ENCODE peak calls at places on chromosomes 13 and 19, in five cellular contexts. O, Y, P, B and H are unnamed samples.

GRCh38 chr13:59651479-59651878 is 512.2 kb downstream of the DIAPH3 start:
- DNase-seq in P (no peak), O (no peak), Y (peak), B (no peak), H (no peak)

GRCh38 chr13:39897636-39898035 is 242.2 kb downstream of the COG6 start:
- DNase-seq in P (no peak), Y (no peak), O (peak), B (no peak), H (no peak)

GRCh38 chr13:109840201-109840892 is 54.0 kb upstream of the IRS2 start:
- DNase-seq in O (peak), P (no peak), Y (peak), B (no peak), H (no peak)

GRCh38 chr13:90447735-90448103 is 899.8 kb upstream of the MIR17HG start:
- DNase-seq in P (no peak), B (no peak), Y (peak), O (peak), H (no peak)

GRCh38 chr13:83450586-83450985 is 431.7 kb downstream of the SLITRK1 start:
- DNase-seq in Y (peak), P (no peak), O (no peak), B (no peak), H (no peak)

GRCh38 chr13:35699181-35699580 is 222.7 kb upstream of the MAB21L1 start:
- DNase-seq in O (peak), P (no peak), B (no peak), Y (no peak), H (no peak)

GRCh38 chr13:66853559-66853958 is 376.6 kb downstream of the PCDH9 start:
- DNase-seq in B (no peak), Y (no peak), P (no peak), O (no peak), H (no peak)

GRCh38 chr19:43594710-43595604 is 977 bp downstream of the IRGQ start:
- DNase-seq in P (peak), B (no peak), O (peak), Y (peak), H (no peak)

GRCh38 chr19:46068345-46069258 is 27.8 kb upstream of the IGFL4 start:
- DNase-seq in Y (no peak), P (peak), O (peak), B (no peak), H (no peak)

GRCh38 chr19:3163230-3163886 is 15.2 kb upstream of the S1PR4 start:
- DNase-seq in P (no peak), O (peak), B (peak), Y (peak), H (no peak)

GRCh38 chr13:104181526-104182231 is 1115.5 kb upstream of the SLC10A2 start:
- DNase-seq in P (no peak), O (no peak), Y (peak), B (no peak), H (no peak)

GRCh38 chr19:756821-757688 is 6.1 kb downstream of the MISP start:
- DNase-seq in O (no peak), Y (no peak), P (no peak), B (no peak), H (no peak)

GRCh38 chr13:37681295-37682032 is 82.9 kb upstream of the POSTN start:
- DNase-seq in Y (no peak), O (peak), P (no peak), B (no peak), H (no peak)

GRCh38 chr19:31348416-31349159 is 648 bp downstream of the TSHZ3 start:
- DNase-seq in Y (peak), B (no peak), O (no peak), P (peak), H (no peak)

GRCh38 chr19:31347828-31348314 is 1.4 kb downstream of the TSHZ3 start:
- DNase-seq in O (peak), P (no peak), B (no peak), Y (no peak), H (peak)

GRCh38 chr19:31346184-31346583 is 3.1 kb downstream of the TSHZ3 start:
- DNase-seq in B (no peak), Y (no peak), O (no peak), P (no peak), H (no peak)

GRCh38 chr19:31346660-31347059 is 2.6 kb downstream of the TSHZ3 start:
- DNase-seq in O (no peak), Y (no peak), B (no peak), P (no peak), H (no peak)

GRCh38 chr19:31347356-31347755 is 1.9 kb downstream of the TSHZ3 start:
- DNase-seq in Y (no peak), P (no peak), O (peak), B (no peak), H (no peak)
- H3K27ac ChIP-seq in Y (no peak), P (no peak), O (peak), B (no peak), H (peak)

GRCh38 chr13:79722885-79723445 is 242.0 kb downstream of the NDFIP2 start:
- DNase-seq in O (no peak), P (no peak), B (no peak), Y (no peak), H (no peak)

GRCh38 chr13:79724348-79725103 is 243.6 kb downstream of the NDFIP2 start:
- DNase-seq in O (no peak), B (no peak), Y (no peak), P (no peak), H (no peak)

GRCh38 chr13:79723462-79724116 is 242.6 kb downstream of the NDFIP2 start:
- DNase-seq in P (no peak), Y (no peak), B (no peak), O (no peak), H (no peak)

DNA sequence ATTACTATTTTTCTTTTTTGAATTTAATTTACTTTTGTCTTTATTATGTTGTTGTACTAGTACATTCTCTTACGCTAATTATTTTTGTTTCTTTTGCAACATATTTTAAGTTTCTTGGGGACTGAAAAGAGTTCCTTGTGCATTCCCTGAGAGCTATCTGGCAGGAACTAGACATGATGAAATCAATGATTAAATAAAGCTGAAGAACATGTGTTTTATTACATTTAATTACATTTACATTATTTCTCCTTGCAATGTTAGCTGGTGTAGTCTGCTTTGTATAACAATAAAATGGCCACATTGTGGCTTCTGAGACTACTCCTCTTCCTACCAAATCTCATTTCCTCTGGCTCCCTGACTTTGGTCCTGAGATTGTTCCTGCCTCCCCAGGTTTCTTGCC is 244.9 kb downstream of the NDFIP2 start:
- DNase-seq in O (no peak), B (no peak), Y (no peak), P (no peak), H (no peak)
- H3K27ac ChIP-seq in O (no peak), B (no peak), Y (no peak), P (no peak), H (no peak)

DNA sequence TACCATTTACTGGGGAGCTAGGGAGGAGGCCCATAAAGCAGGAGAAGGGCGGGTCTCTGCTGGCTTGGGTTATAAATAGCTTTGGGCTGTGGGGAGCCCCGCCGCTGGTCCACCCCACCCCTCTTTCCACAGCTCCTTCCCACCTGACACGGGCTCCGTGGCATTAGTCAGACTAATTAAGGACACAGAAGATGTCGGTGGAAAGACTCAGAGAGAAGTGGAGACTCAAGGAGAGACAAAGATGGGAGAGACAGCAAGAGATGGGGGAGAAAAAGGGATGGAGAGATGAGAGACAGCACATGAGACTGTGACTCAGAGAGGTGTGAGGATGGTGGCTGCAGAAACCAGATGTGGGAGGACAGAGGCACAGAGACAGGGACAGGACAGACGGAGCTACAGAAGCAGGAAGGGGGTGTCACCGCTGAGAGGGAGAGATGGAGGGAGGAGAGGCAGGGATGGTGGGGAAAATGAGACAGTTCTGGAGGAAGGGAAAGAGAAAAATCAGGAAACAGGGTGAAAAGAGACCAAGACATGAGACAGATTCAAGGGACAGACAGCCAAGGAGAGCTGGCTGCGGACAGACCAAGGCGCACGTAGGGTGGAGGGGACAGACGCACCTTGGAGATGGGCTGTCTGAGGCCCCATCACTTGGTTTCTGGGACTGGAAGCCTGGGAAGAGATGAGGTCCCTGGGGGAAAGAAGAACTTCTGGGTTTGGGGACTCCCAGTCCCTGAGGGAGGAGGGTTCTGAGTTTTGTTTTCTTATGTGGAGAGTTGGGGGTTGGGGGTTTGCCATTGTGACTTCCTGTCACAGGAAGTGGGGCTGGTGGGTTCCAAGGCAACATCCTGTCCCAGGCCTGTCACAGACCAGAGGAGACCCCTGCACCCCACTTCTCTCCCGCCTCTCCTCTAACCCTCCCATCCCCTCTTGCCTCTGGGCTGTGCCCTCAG is 4.1 kb downstream of the ARHGEF1 start:
- DNase-seq in P (no peak), B (no peak), O (no peak), Y (peak), H (no peak)
- H3K27ac ChIP-seq in P (no peak), B (peak), O (no peak), Y (peak), H (no peak)

GRCh38 chr19:18939922-18940775 is 868 bp downstream of the HOMER3 start:
- DNase-seq in Y (no peak), P (peak), B (peak), O (peak), H (no peak)

GRCh38 chr19:18940791-18941627 is at the start of gene HOMER3:
- DNase-seq in O (peak), Y (peak), B (peak), P (peak), H (no peak)

GRCh38 chr19:18943465-18943864 is 2.4 kb upstream of the HOMER3 start:
- DNase-seq in B (no peak), Y (no peak), P (no peak), O (no peak), H (no peak)

GRCh38 chr19:18942692-18943091 is 1.7 kb upstream of the HOMER3 start:
- DNase-seq in P (no peak), O (no peak), Y (no peak), B (no peak), H (no peak)

GRCh38 chr19:18941628-18942354 is 774 bp upstream of the HOMER3 start:
- DNase-seq in B (no peak), P (no peak), Y (no peak), O (no peak), H (no peak)
- H3K27ac ChIP-seq in B (peak), P (no peak), Y (no peak), O (peak), H (no peak)

GRCh38 chr13:112251930-112252585 is 124.1 kb upstream of the SPACA7 start:
- DNase-seq in O (no peak), P (no peak), Y (no peak), B (no peak), H (no peak)
- H3K27ac ChIP-seq in O (no peak), P (no peak), Y (no peak), B (no peak), H (no peak)

GRCh38 chr19:1884719-1885334 is 469 bp downstream of the ABHD17A start:
- DNase-seq in Y (no peak), B (no peak), O (no peak), P (no peak), H (no peak)

GRCh38 chr19:1882786-1883692 is 2.3 kb downstream of the ABHD17A start:
- DNase-seq in B (no peak), P (no peak), O (no peak), Y (no peak), H (no peak)

GRCh38 chr19:1883784-1884183 is 1.5 kb downstream of the ABHD17A start:
- DNase-seq in B (no peak), O (no peak), Y (no peak), P (no peak), H (no peak)

GRCh38 chr19:1882089-1882785 is 3.1 kb downstream of the ABHD17A start:
- DNase-seq in B (peak), O (no peak), Y (no peak), P (no peak), H (peak)

DNA sequence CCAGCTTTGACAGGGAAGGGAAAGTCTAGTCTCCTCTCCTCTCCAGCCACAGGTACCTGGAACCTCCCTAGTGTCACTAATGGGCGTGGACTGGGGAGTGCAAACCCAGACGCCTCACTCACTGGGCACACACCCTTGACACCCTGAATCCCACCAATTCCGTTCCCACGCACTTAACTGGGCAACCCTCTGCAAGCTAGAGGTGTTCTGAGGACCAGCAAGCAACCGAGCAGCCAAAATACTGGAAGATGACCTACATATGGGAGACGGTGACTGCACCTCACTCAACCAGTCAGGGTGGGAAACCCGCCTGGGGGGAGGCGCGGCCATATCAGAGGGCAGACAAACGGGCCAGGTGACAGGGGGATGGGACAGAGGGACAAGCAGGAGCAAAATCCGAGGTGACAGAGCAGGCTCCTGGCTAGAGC is 991 bp downstream of the ABHD17A start:
- DNase-seq in O (no peak), Y (no peak), P (no peak), B (no peak), H (no peak)
- H3K27ac ChIP-seq in O (peak), Y (no peak), P (peak), B (peak), H (peak)

DNA sequence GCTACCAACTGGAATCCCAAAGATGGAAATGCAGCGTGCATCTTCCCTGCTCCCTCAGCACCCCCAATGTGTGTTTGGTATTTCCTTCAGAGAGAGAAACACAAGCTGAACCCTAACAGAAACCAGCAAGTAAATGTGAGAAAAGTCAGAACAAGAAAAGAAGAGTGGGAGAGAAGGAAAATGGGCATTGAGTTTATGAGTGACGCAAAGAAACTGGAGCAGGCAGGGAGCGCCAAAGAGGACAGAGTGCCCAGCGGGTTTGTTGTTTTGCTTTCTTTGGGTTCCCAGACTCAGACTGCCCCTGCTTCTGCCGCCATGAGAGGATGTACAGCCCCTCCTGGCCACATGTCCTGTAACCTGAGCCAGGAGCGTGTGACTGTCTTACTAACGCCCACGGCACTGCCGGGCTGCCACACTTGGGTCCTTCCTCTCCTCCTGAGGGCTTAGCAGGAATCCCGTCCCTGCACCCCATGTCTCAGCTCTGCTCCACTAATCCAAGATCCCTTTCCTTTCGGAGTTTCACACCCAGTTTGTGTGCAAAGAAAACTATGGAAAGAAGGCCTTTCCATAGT is 80.6 kb downstream of the GPR12 start:
- DNase-seq in Y (peak), B (no peak), O (peak), P (no peak), H (no peak)
- H3K27ac ChIP-seq in Y (no peak), B (no peak), O (peak), P (no peak), H (peak)

GRCh38 chr19:58304255-58304654 is 922 bp upstream of the ERVK3-1 start:
- DNase-seq in P (no peak), Y (no peak), B (no peak), O (no peak), H (no peak)

GRCh38 chr19:58307736-58308135 is 2.6 kb downstream of the ERVK3-1 start:
- DNase-seq in B (no peak), P (no peak), Y (no peak), O (no peak), H (no peak)

GRCh38 chr19:58305065-58305931 is at the start of gene ERVK3-1:
- DNase-seq in O (peak), Y (peak), P (peak), B (peak), H (peak)

GRCh38 chr19:58305932-58306323 is 751 bp downstream of the ERVK3-1 start:
- DNase-seq in B (no peak), O (no peak), Y (no peak), P (no peak), H (no peak)

DNA sequence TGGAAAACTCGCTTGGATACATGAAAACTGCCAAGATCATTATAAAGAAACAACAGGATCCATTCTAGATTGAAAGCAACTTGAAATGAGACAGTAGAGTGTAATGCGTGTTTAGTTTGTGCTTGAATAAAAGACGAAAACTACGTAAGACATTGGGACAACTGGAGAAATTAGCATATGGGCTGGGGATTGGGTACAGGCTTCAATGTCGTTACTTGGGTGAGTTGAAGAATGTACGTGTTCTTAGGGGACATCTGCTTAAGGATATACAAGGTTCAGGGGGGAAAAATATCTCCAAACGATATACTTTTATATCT is 471 bp upstream of the ERVK3-1 start:
- DNase-seq in O (no peak), Y (no peak), B (no peak), P (no peak), H (no peak)
- H3K27ac ChIP-seq in O (no peak), Y (no peak), B (peak), P (peak), H (peak)

GRCh38 chr19:39516270-39516669 is 1.3 kb downstream of the SELENOV start:
- DNase-seq in O (no peak), B (no peak), Y (no peak), P (no peak), H (no peak)

GRCh38 chr19:39517432-39517831 is 2.5 kb downstream of the SELENOV start:
- DNase-seq in B (no peak), O (no peak), Y (no peak), P (no peak), H (no peak)

GRCh38 chr19:39518975-39519374 is 4.0 kb downstream of the SELENOV start:
- DNase-seq in B (no peak), O (no peak), P (no peak), Y (no peak), H (no peak)

GRCh38 chr19:39520541-39521204 is 5.7 kb downstream of the SELENOV start:
- DNase-seq in B (no peak), P (no peak), O (no peak), Y (no peak), H (no peak)

GRCh38 chr19:39518458-39518857 is 3.5 kb downstream of the SELENOV start:
- DNase-seq in O (no peak), P (no peak), B (no peak), Y (peak), H (no peak)
- H3K27ac ChIP-seq in O (no peak), P (no peak), B (no peak), Y (no peak), H (no peak)

GRCh38 chr13:52706074-52706473 is 33.5 kb downstream of the CNMD start:
- DNase-seq in P (no peak), Y (peak), B (no peak), O (no peak), H (no peak)
- H3K27ac ChIP-seq in P (no peak), Y (no peak), B (no peak), O (no peak), H (no peak)